ENCODE peak calls at places on chromosome 19, in four cellular contexts. Y is NCI-H1417, K is iPS-NIHi11, W is ACHN. X is an unnamed sample.
A peak's percentile ranks its signal among the peaks of the same experiment; 100 is the strongest.

GRCh38 chr19:29573486-29573885 is 32.6 kb upstream of the POP4 start:
- DNase-seq in Y (no peak), K (no peak), W (no peak), X (no peak)

GRCh38 chr19:55563261-55563690 is 17.4 kb downstream of the ZNF579 start:
- DNase-seq in Y (no peak), K (peak; percentile 20), W (no peak), X (no peak)

GRCh38 chr19:10763828-10764339 is 46.0 kb downstream of the DNM2 start:
- DNase-seq in Y (no peak), K (no peak), W (no peak), X (no peak)

GRCh38 chr19:33197591-33198000 is 3.5 kb downstream of the LRP3 start:
- DNase-seq in Y (no peak), K (no peak), W (no peak), X (no peak)

GRCh38 chr19:18741566-18742121 is 49.5 kb downstream of the COMP start:
- DNase-seq in Y (peak; percentile 77), K (peak; percentile 53), W (no peak), X (peak; percentile 26)

GRCh38 chr19:57056972-57057371 is 62.8 kb upstream of the USP29 start:
- DNase-seq in Y (no peak), K (no peak), W (no peak), X (no peak)

GRCh38 chr19:11538232-11539036 is at the start of gene CNN1:
- DNase-seq in Y (no peak), K (peak; percentile 85), W (no peak), X (peak; percentile 88)

GRCh38 chr19:47310819-47311218 is 1.2 kb downstream of the C5AR1 start:
- DNase-seq in Y (peak; percentile 5), K (no peak), W (no peak), X (no peak)

GRCh38 chr19:43534811-43535761 is 2.1 kb downstream of the ZNF575 start:
- DNase-seq in Y (no peak), K (peak; percentile 77), W (peak; percentile 28), X (peak; percentile 92)

GRCh38 chr19:3665681-3666544 is 34.4 kb downstream of the PIP5K1C start:
- DNase-seq in Y (peak; percentile 40), K (peak; percentile 96), W (no peak), X (peak; percentile 70)

GRCh38 chr19:50735869-50736268 is 12.7 kb downstream of the CLEC11A start:
- DNase-seq in Y (no peak), K (no peak), W (no peak), X (no peak)

GRCh38 chr19:15508035-15508710 is at the start of gene CYP4F22:
- DNase-seq in Y (no peak), K (peak; percentile 17), W (no peak), X (no peak)

GRCh38 chr19:51456541-51457290 is 1.5 kb downstream of the SIGLEC8 start:
- DNase-seq in Y (no peak), K (no peak), W (no peak), X (no peak)